ENCODE peak calls at places on chromosome 6, in six cellular contexts. Z is right cardiac atrium, W is fibroblast of lung, H is heart left ventricle, Y is cardiac muscle cell, C is uterus. L is an unnamed sample. For H3K4me1, the result is how much of the 10 kb centered on the place peaks cover.

GRCh38 chr6:135393289-135393688 is 104.3 kb downstream of the AHI1 start:
- DNase-seq in C (no peak), Z (no peak), W (no peak), Y (peak), H (no peak), L (no peak)

GRCh38 chr6:139736507-139736906 is 362.1 kb upstream of the CITED2 start:
- DNase-seq in W (no peak), Y (no peak), H (no peak), C (no peak), Z (no peak), L (no peak)

GRCh38 chr6:3592371-3592941 is 135.6 kb upstream of the SLC22A23 start:
- DNase-seq in W (peak), Y (peak), H (no peak), Z (no peak), C (no peak), L (no peak)

GRCh38 chr6:112291161-112291762 is 36.9 kb upstream of the LAMA4 start:
- DNase-seq in W (no peak), Y (peak), H (no peak), Z (no peak), C (no peak), L (no peak)

GRCh38 chr6:156741287-156742073 is 35.7 kb upstream of the ARID1B start:
- DNase-seq in Y (no peak), W (no peak), C (no peak), H (no peak), Z (no peak), L (no peak)

GRCh38 chr6:157471895-157472686 is 91.1 kb downstream of the ZDHHC14 start:
- DNase-seq in H (no peak), W (no peak), Y (no peak), C (no peak), Z (no peak), L (no peak)

GRCh38 chr6:22653980-22654610 is 84.7 kb downstream of the HDGFL1 start:
- DNase-seq in Z (no peak), W (no peak), H (no peak), C (no peak), Y (peak), L (no peak)

GRCh38 chr6:155001482-155001881 is 6.4 kb downstream of the TIAM2 start:
- DNase-seq in H (no peak), Z (no peak), W (peak), C (no peak), Y (no peak), L (no peak)

GRCh38 chr6:126539022-126539421 is 199.1 kb downstream of the CENPW start:
- DNase-seq in C (no peak), H (no peak), Y (peak), W (peak), Z (no peak), L (no peak)

GRCh38 chr6:34806738-34807453 is 15.0 kb downstream of the BLTP3A start:
- DNase-seq in W (peak), Z (no peak), H (no peak), C (no peak), Y (peak), L (no peak)

GRCh38 chr6:83868639-83869038 is 9.2 kb downstream of the CYB5R4 start:
- DNase-seq in Z (no peak), C (no peak), H (no peak), Y (peak), W (peak), L (no peak)

GRCh38 chr6:163334264-163334663 is 80.3 kb upstream of the QKI start:
- DNase-seq in Z (peak), Y (no peak), H (no peak), W (peak), C (peak), L (no peak)

GRCh38 chr6:132527791-132528190 is 10.3 kb upstream of the TAAR9 start:
- DNase-seq in H (no peak), Y (no peak), W (no peak), Z (no peak), C (no peak), L (no peak)

GRCh38 chr6:33161354-33162320 is 30.6 kb downstream of the COL11A2 start:
- DNase-seq in Z (peak), W (peak), Y (peak), H (peak), C (peak), L (peak)

GRCh38 chr6:135002229-135002844 is 52.3 kb downstream of the HBS1L start:
- DNase-seq in Z (no peak), C (no peak), Y (peak), W (peak), H (no peak), L (no peak)

GRCh38 chr6:35027807-35028206 is 113.3 kb downstream of the TCP11 start:
- DNase-seq in Y (no peak), Z (no peak), H (no peak), W (no peak), C (no peak), L (no peak)

GRCh38 chr6:99093781-99094180 is 146.0 kb upstream of the FBXL4 start:
- DNase-seq in Y (no peak), H (no peak), Z (no peak), C (no peak), W (no peak), L (no peak)

GRCh38 chr6:16754864-16755263 is 6.4 kb downstream of the ATXN1 start:
- DNase-seq in C (no peak), Z (no peak), H (no peak), Y (no peak), W (no peak), L (no peak)

GRCh38 chr6:106883808-106884262 is 90.7 kb downstream of the CD24 start:
- DNase-seq in Z (no peak), H (no peak), C (no peak), W (no peak), Y (no peak), L (no peak)

GRCh38 chr6:140915001-140915950 is 1217.4 kb upstream of the GJE1 start:
- DNase-seq in Y (no peak), C (no peak), W (no peak), H (no peak), Z (no peak), L (no peak)

GRCh38 chr6:7561153-7561964 is 19.9 kb downstream of the DSP start:
- DNase-seq in H (peak), C (no peak), W (no peak), Y (peak), Z (no peak), L (no peak)

GRCh38 chr6:56814308-56814707 is 140.6 kb upstream of the BEND6 start:
- DNase-seq in Y (no peak), H (no peak), W (no peak), C (no peak), Z (no peak), L (no peak)

GRCh38 chr6:34914358-34914757 is 25.3 kb downstream of the ANKS1A start:
- DNase-seq in H (no peak), Y (no peak), Z (no peak), C (no peak), W (no peak), L (no peak)

GRCh38 chr6:4914412-4915159 is 89.3 kb downstream of the RPP40 start:
- DNase-seq in C (no peak), W (peak), Z (no peak), Y (peak), H (no peak), L (no peak)

GRCh38 chr6:154703094-154703493 is 30.1 kb upstream of the SCAF8 start:
- DNase-seq in W (no peak), H (no peak), Z (no peak), C (no peak), Y (no peak), L (no peak)

GRCh38 chr6:35026434-35027222 is 114.5 kb downstream of the TCP11 start:
- DNase-seq in Y (no peak), W (no peak), C (no peak), H (peak), Z (no peak), L (no peak)

GRCh38 chr6:153976921-153977693 is 61.9 kb upstream of the OPRM1 start:
- DNase-seq in Z (peak), W (peak), C (no peak), Y (peak), H (no peak), L (no peak)

GRCh38 chr6:54817236-54817635 is 29.3 kb upstream of the FAM83B start:
- DNase-seq in H (no peak), W (no peak), Y (no peak), C (no peak), Z (no peak), L (no peak)

GRCh38 chr6:72522735-72523141 is 99.1 kb upstream of the KCNQ5 start:
- DNase-seq in W (no peak), C (no peak), Z (no peak), Y (no peak), H (no peak), L (no peak)

GRCh38 chr6:85498596-85499258 is 48.8 kb downstream of the NT5E start:
- DNase-seq in W (peak), C (no peak), Y (peak), H (no peak), Z (no peak), L (no peak)

GRCh38 chr6:52534363-52534762 is 42.5 kb downstream of the TRAM2 start:
- DNase-seq in Y (no peak), W (no peak), Z (no peak), C (no peak), H (no peak), L (no peak)
- H3K4me1 ChIP-seq in Y (under half), W (under half), Z (under half), C (under half), H (under half), L (under half)

DNA sequence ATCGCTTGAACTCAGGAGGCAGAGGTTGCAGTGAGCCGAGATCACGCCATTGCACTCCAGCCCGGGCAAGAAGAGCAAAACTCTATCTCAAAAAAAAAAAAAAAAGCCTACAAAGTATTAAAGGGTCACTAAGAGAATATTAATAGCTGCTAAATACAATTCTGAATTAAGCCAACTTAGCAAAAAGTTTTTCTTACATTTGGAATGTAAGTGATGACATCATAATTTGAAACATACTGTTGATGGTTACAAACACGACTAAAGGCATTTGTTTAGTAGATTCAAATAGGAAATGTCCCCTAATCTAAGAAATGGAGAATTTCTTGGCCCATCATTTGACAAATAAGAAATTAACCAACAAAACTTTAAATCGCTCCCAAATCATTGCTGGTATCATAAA is 282.8 kb downstream of the RNGTT start:
- DNase-seq in W (no peak), Z (no peak), C (no peak), Y (no peak), H (no peak), L (no peak)
- H3K4me3 ChIP-seq in W (no peak), Z (no peak), C (no peak), Y (no peak), H (no peak), L (no peak)

GRCh38 chr6:13629459-13630116 is 14.5 kb downstream of the NOL7 start:
- DNase-seq in Z (no peak), Y (no peak), H (no peak), W (no peak), C (no peak), L (no peak)

GRCh38 chr6:13633343-13633742 is 18.2 kb downstream of the NOL7 start:
- DNase-seq in Z (no peak), H (no peak), Y (no peak), C (no peak), W (no peak), L (no peak)

GRCh38 chr6:13624871-13625288 is 9.7 kb downstream of the NOL7 start:
- DNase-seq in Y (peak), H (no peak), W (peak), C (no peak), Z (no peak), L (no peak)

GRCh38 chr6:13635948-13636658 is 21.0 kb downstream of the NOL7 start:
- DNase-seq in W (no peak), C (no peak), H (no peak), Y (no peak), Z (no peak), L (no peak)

GRCh38 chr6:13630499-13630898 is 15.4 kb downstream of the NOL7 start:
- DNase-seq in Y (no peak), W (no peak), C (no peak), H (no peak), Z (no peak), L (no peak)
- H3K4me1 ChIP-seq in Y (under half), W (under half), C (under half), H (under half), Z (under half), L (under half)

DNA sequence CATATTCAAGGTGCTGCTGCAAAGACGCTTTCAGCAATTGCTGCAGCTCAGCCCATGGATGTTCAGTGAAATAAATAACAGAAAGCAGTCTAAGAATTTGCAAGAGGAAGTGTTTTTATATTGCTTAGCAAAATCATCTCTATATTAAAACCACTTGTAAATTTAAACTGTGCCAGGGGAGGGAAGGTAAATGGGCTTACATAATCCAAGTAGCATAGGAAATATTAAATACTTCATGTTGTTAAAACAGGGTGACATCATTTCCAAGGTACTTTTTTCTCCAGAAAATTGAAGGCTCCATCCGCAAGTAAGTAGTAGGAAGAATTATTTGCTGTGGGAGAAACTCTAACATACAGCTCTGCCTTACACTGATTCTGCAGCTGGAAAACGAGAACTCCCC is 188.5 kb downstream of the ADAT2 start:
- DNase-seq in Y (no peak), C (no peak), Z (no peak), H (no peak), W (no peak), L (no peak)
- H3K4me3 ChIP-seq in Y (no peak), C (no peak), Z (no peak), H (no peak), W (no peak), L (no peak)

DNA sequence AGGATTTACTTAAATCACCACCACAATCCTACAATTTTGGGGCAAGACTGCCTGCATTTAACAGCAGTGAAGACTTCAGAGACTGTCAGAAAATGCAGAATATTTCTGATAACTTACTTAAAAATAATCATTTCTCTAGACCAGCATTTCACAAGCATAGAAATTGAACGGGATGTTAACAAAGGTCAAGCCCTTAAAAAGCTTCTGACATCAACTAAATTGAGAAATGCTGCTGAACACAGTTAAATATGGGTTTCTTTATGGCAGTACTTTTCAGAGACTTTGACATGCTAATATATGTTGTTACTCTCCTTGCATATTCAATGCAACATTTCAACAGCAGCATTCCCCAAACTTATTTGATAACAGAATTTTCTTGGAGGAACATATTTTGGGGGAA is 84.5 kb downstream of the KIF13A start:
- DNase-seq in W (peak), H (no peak), Y (no peak), C (no peak), Z (no peak), L (no peak)
- H3K4me1 ChIP-seq in W (under half), H (half or more), Y (under half), C (under half), Z (under half), L (half or more)

GRCh38 chr6:133855994-133856393 is 32.9 kb upstream of the TCF21 start:
- DNase-seq in Z (no peak), Y (no peak), C (no peak), H (no peak), W (no peak), L (no peak)
- H3K4me3 ChIP-seq in Z (peak), Y (no peak), C (no peak), H (no peak), W (no peak), L (no peak)

DNA sequence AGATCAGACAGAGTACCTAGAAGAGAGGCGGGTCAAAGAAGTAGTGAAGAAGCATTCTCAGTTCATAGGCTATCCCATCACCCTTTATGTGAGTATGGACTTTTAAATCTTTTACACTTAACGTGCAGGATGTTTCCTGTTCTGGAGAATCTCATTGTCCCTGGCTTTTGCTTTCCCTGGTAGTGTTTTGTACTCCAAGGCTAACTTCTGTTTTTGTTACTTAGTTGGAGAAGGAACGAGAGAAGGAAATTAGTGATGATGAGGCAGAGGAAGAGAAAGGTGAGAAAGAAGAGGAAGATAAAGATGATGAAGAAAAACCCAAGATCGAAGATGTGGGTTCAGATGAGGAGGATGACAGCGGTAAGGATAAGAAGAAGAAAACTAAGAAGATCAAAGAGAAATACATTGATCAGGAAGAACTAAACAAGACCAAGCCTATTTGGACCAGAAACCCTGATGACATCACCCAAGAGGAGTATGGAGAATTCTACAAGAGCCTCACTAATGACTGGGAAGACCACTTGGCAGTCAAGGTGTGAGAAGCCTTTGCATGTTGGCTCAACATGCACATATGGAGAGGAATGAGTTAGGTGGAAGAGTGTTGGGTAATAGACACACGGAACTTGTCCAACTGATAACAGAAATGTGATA is 3.3 kb downstream of the HSP90AB1 start:
- DNase-seq in Y (no peak), W (no peak), Z (no peak), H (no peak), C (no peak), L (no peak)
- H3K4me1 ChIP-seq in Y (under half), W (under half), Z (under half), H (half or more), C (under half), L (half or more)